ENCODE peak calls at places on chromosomes 7 and 10, in five cellular contexts. X is neuronal stem cell, Y is H9, R is mesenchymal stem cell, A is trophoblast cell. I is an unnamed sample. For H3K9me3, the result is how much of the 10 kb centered on the place peaks cover.

GRCh38 chr10:103745264-103746247 is 109.8 kb downstream of the SH3PXD2A start:
- DNase-seq in R (no peak), X (no peak), Y (peak), A (peak), I (peak)

GRCh38 chr10:6530211-6530840 is 49.8 kb downstream of the PRKCQ start:
- DNase-seq in A (no peak), R (no peak), X (no peak), Y (no peak), I (no peak)

GRCh38 chr10:35643151-35643975 is 1.3 kb upstream of the FZD8 start:
- DNase-seq in Y (peak), X (peak), A (peak), R (peak), I (peak)

GRCh38 chr7:44289341-44290249 is 35.8 kb downstream of the CAMK2B start:
- DNase-seq in X (no peak), A (no peak), R (no peak), Y (peak), I (no peak)

GRCh38 chr7:26663905-26664673 is 200.3 kb downstream of the SKAP2 start:
- DNase-seq in Y (no peak), A (no peak), X (no peak), R (no peak), I (no peak)

GRCh38 chr10:125599194-125599593 is 83.8 kb downstream of the TEX36 start:
- DNase-seq in A (no peak), R (no peak), X (no peak), Y (no peak), I (no peak)

GRCh38 chr7:26472971-26473370 is 181.3 kb downstream of the SNX10 start:
- DNase-seq in X (no peak), A (no peak), Y (no peak), R (no peak), I (no peak)

GRCh38 chr10:114301177-114301576 is 62.1 kb downstream of the VWA2 start:
- DNase-seq in A (peak), X (no peak), Y (peak), R (no peak), I (no peak)

GRCh38 chr10:23173549-23174074 is 18.5 kb upstream of the PTF1A start:
- DNase-seq in X (no peak), R (no peak), A (no peak), Y (no peak), I (no peak)

GRCh38 chr7:149027560-149028345 is 552 bp downstream of the PDIA4 start:
- DNase-seq in R (peak), X (peak), A (no peak), Y (no peak), I (peak)

GRCh38 chr7:149023662-149024061 is 4.6 kb downstream of the PDIA4 start:
- DNase-seq in R (no peak), A (no peak), Y (no peak), X (no peak), I (no peak)

GRCh38 chr7:149031353-149031910 is 3.1 kb upstream of the PDIA4 start:
- DNase-seq in A (no peak), X (no peak), R (no peak), Y (no peak), I (no peak)

GRCh38 chr7:149027055-149027454 is 1.2 kb downstream of the PDIA4 start:
- DNase-seq in A (no peak), X (no peak), Y (no peak), R (peak), I (no peak)

DNA sequence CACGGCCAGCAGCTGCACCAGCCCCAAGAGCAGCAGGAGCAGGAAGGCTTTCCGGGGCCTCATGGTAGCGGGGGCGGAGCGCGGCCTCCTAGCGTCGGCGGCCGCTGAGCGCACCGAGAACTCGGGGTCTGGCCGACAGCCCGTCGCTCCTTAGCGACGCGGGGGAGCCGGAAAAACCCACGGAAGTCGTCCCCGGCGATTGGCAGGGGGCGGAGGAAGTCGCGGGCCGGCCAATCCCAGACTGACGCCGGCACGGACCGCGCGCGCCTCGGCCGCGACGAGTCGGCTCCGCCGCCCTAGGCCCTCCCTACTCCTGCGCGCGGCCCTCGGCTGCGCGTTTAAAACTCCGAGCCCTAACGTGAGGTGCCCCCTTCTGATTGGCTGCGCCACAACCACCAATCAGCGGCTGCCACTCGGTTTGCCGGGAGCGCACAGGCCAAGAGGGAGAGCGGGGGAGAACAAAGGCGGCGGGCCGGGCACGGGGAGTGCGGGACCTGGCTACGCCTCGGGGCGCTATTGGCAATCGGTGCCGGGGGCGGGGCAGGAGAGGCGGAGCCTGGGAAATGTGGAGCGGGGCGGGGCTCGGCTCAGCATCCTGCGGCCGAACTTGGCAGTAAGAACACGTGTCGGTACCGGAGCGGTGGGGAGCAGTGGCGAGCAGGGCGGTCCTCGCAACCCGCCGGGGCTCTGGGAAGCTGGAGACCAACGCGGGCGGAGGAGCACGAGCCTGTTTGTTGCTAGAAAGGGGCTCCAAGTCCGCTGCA is at the start of gene PDIA4:
- DNase-seq in X (peak), A (peak), Y (peak), R (peak), I (peak)
- H3K4ac ChIP-seq in X (no peak), A (peak), Y (no peak), R (peak), I (peak)

GRCh38 chr7:119102294-119102693 is 877.8 kb downstream of the ANKRD7 start:
- DNase-seq in X (no peak), A (no peak), Y (no peak), R (no peak), I (no peak)

GRCh38 chr7:119090851-119091250 is 866.3 kb downstream of the ANKRD7 start:
- DNase-seq in Y (no peak), X (no peak), R (peak), A (no peak), I (no peak)

DNA sequence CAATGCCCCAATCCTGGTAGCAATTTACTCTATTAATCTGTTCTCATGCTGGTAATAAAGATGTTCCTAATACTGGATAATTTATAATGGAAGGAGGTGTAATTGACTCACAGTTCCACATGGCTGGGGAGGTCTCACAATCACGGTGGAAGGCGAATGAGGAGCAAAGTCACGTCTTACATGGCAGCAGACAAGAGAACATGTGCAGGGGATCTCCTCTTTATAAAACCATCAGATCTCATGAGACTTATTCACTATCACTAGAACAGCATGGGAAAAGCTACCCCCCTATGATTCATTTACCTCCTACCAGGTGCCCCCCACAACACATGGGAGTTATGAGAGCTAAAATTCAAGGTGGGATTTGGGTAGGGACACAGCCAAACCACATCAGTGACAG is 872.2 kb downstream of the ANKRD7 start:
- DNase-seq in R (no peak), Y (no peak), X (no peak), A (no peak), I (no peak)
- H3K9me3 ChIP-seq in R (under half), Y (under half), X (under half), A (under half), I (under half)

GRCh38 chr10:31664803-31665202 is 263.8 kb downstream of the ARHGAP12 start:
- DNase-seq in A (no peak), Y (no peak), X (no peak), R (no peak), I (no peak)
- H3K4ac ChIP-seq in A (no peak), Y (no peak), X (no peak), R (no peak), I (no peak)

DNA sequence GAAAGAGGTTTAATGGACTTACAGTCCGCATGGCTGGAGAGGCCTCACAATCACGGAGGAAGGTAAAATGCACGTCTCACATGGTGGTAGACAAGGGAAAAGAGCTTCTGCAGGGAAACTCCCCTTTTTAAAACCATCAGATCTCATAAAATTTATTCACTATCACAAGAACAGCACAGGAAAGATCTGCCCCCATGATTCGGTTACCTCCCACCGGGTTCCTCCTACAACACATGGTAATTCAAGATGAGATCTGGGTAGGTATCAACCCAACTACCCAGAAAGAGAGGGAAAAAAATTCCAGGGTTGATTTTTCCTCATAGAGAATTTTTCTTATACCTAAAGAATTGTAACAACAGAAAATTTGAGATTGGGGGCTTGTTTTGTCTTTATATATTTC is 13.9 kb downstream of the RAPGEF5 start:
- DNase-seq in R (no peak), A (no peak), Y (no peak), X (no peak), I (no peak)
- H3K9me3 ChIP-seq in R (under half), A (under half), Y (under half), X (under half), I (under half)

GRCh38 chr7:17436126-17436525 is 137.7 kb downstream of the AHR start:
- DNase-seq in A (no peak), Y (no peak), X (no peak), R (no peak), I (no peak)

GRCh38 chr7:17434841-17435692 is 136.6 kb downstream of the AHR start:
- DNase-seq in X (no peak), R (no peak), Y (no peak), A (peak), I (no peak)

GRCh38 chr7:17432793-17433192 is 134.3 kb downstream of the AHR start:
- DNase-seq in A (no peak), Y (no peak), R (no peak), X (no peak), I (no peak)

GRCh38 chr7:17437586-17437985 is 139.1 kb downstream of the AHR start:
- DNase-seq in X (no peak), Y (no peak), R (no peak), A (no peak), I (no peak)

DNA sequence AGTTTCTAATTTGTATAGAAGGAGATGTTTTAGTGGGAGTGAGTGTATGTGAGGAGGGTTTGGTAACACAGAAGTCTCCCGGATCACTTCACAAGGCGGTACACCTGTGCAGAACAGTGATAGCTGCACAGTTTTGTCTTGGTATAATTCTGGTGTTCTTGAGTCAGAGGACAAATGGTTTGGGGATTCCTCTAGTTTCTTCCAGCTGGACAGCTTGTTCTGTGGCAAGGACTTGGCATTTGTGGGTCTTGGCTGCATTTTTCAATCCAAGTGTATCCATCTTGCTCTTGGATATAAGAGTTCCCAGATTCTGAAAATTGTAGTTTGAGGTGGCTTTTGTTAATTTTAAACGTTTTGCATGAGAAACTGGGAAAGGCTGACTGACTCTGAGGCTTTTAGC is 135.7 kb downstream of the AHR start:
- DNase-seq in Y (no peak), X (no peak), A (no peak), R (no peak), I (no peak)
- H3K4ac ChIP-seq in Y (no peak), X (no peak), A (no peak), R (no peak), I (no peak)

GRCh38 chr7:157767466-157767865 is 430.7 kb downstream of the DNAJB6 start:
- DNase-seq in Y (no peak), R (no peak), X (no peak), A (no peak), I (no peak)
- H3K9me3 ChIP-seq in Y (under half), R (under half), X (under half), A (under half), I (half or more)

DNA sequence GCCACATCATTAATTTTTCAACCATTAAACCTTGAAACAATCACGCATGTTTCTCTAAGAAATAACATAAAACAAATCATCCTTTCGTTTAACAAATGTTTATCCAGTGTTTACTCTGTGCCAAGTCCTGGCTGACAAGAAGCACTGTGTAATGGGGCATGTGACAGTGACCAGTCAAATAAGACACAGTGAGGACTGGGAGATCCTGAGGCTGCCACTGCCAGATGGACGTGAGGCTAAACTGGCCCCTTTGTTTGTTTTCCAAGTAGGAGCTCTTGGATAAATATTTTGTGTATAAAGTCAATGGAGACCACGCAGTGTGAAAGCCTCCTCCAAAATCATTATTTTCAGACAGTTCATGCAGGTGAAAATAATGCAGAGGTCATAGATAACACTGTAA is 626.2 kb downstream of the SUGCT start:
- DNase-seq in A (no peak), R (peak), Y (no peak), X (no peak), I (no peak)
- H3K4ac ChIP-seq in A (no peak), R (no peak), Y (no peak), X (no peak), I (peak)

GRCh38 chr7:64099656-64100531 is 54.7 kb downstream of the ZNF727 start:
- DNase-seq in R (no peak), Y (no peak), A (no peak), X (no peak), I (no peak)

GRCh38 chr7:64101943-64102655 is 56.9 kb downstream of the ZNF727 start:
- DNase-seq in Y (no peak), R (no peak), A (no peak), X (no peak), I (no peak)

GRCh38 chr7:64101126-64101942 is 56.1 kb downstream of the ZNF727 start:
- DNase-seq in X (no peak), Y (no peak), A (no peak), R (no peak), I (no peak)

DNA sequence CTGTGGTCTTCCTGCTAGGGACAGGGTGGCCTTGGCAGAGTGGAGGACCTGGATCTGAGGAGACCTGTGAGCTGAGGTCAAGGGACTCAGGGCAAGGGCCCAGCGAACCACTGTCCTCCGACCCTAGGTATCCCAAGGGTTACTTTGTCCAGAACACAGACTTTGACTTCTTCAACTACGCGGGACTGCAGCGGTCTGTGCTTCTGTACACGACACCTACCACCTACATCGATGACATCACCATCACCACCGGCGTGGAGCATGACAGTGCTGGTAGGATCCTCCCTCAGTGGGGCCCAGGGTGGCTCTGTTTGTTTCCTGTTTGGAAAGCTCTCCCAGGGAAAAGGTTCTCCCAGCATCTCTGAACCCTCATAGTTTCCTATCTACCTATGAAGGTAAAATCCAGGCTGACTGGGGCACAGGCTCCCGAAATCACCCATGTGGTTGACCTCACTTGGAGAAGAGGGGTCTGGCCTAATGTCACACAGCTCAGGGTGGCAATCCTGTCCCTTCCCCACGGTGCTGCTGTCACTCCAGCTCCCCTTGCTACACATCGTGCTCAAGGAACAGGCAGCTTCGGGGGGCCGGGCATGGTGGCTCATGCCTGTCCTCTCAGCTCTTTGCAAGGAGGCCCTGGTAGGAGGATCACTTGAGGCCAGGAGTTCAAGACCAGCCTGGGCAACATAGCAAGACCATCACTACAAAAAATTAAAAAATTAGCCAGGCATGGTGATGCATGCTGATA is 57.6 kb downstream of the ZNF727 start:
- DNase-seq in A (no peak), R (no peak), Y (no peak), X (no peak), I (no peak)
- H3K9me3 ChIP-seq in A (under half), R (under half), Y (under half), X (under half), I (under half)

I was measured in IMR-90.